ENCODE peak calls at places on chromosomes 13 and 19, in six cellular contexts. J is colonic mucosa, W is cardiac fibroblast, U is cardiac muscle cell, M is tibial nerve, S is kidney epithelial cell. Y is an unnamed sample.

GRCh38 chr19:15296841-15297415 is 35.4 kb downstream of the BRD4 start:
- DNase-seq in S (no peak), M (no peak), J (no peak), W (no peak), U (no peak), Y (no peak)

GRCh38 chr19:16836115-16836905 is 7.1 kb downstream of the SIN3B start:
- DNase-seq in S (no peak), U (peak), W (peak), M (no peak), J (no peak), Y (no peak)

GRCh38 chr13:112730157-112730671 is 40.4 kb downstream of the ATP11A start:
- DNase-seq in M (no peak), S (no peak), J (no peak), W (no peak), U (no peak), Y (no peak)

GRCh38 chr13:110297771-110298170 is 9.2 kb downstream of the COL4A1 start:
- DNase-seq in U (no peak), M (no peak), J (no peak), S (no peak), W (peak), Y (no peak)

GRCh38 chr19:41327076-41327475 is 17.1 kb downstream of the CCDC97 start:
- DNase-seq in J (no peak), W (no peak), S (no peak), M (no peak), U (no peak), Y (no peak)

GRCh38 chr19:49118565-49119410 is at the start of gene C19orf73:
- DNase-seq in M (peak), U (peak), J (peak), S (peak), W (peak), Y (peak)

GRCh38 chr19:30069535-30070197 is 127.6 kb downstream of the URI1 start:
- DNase-seq in W (no peak), M (no peak), J (no peak), U (no peak), S (no peak), Y (no peak)

GRCh38 chr13:36673838-36674326 is at the start of gene SERTM1:
- DNase-seq in W (peak), J (no peak), S (no peak), M (no peak), U (peak), Y (no peak)

GRCh38 chr13:112737329-112737728 is 47.5 kb downstream of the ATP11A start:
- DNase-seq in M (no peak), J (no peak), S (no peak), U (no peak), W (no peak), Y (no peak)

GRCh38 chr19:35869327-35870123 is 1.2 kb downstream of the APLP1 start:
- DNase-seq in U (peak), M (no peak), W (peak), J (peak), S (peak), Y (no peak)

GRCh38 chr13:96834626-96835025 is 159.7 kb downstream of the OXGR1 start:
- DNase-seq in S (no peak), M (no peak), W (no peak), U (no peak), J (no peak), Y (no peak)

GRCh38 chr13:59269476-59269875 is 894.3 kb downstream of the DIAPH3 start:
- DNase-seq in M (no peak), J (no peak), W (peak), S (peak), U (peak), Y (no peak)

GRCh38 chr13:65034266-65034665 is 2195.9 kb downstream of the PCDH9 start:
- DNase-seq in S (no peak), U (no peak), W (no peak), J (no peak), M (no peak), Y (no peak)

GRCh38 chr13:91248249-91248648 is 99.2 kb upstream of the MIR17HG start:
- DNase-seq in U (no peak), W (no peak), M (no peak), S (no peak), J (no peak), Y (no peak)

GRCh38 chr13:73171926-73172325 is 113.1 kb downstream of the KLF5 start:
- DNase-seq in U (peak), J (no peak), M (no peak), S (no peak), W (peak), Y (no peak)

GRCh38 chr19:5154799-5155426 is 185.7 kb downstream of the PTPRS start:
- DNase-seq in S (no peak), J (no peak), U (no peak), M (no peak), W (no peak), Y (no peak)

GRCh38 chr13:20363604-20364003 is 131.5 kb upstream of the GJB6 start:
- DNase-seq in S (no peak), J (no peak), U (peak), M (no peak), W (no peak), Y (no peak)

GRCh38 chr13:74574964-74575728 is 440.9 kb upstream of the KLF12 start:
- DNase-seq in W (peak), J (no peak), U (peak), S (no peak), M (no peak), Y (no peak)

GRCh38 chr19:13102416-13102665 is 317 bp downstream of the LYL1 start:
- DNase-seq in S (no peak), J (no peak), W (peak), M (no peak), U (no peak), Y (no peak)

GRCh38 chr13:21015284-21015683 is 46.1 kb downstream of the LATS2 start:
- DNase-seq in M (no peak), J (no peak), W (peak), U (peak), S (no peak), Y (no peak)

GRCh38 chr19:15144046-15144646 is 36.9 kb downstream of the SYDE1 start:
- DNase-seq in J (no peak), U (peak), S (no peak), W (peak), M (no peak), Y (no peak)

GRCh38 chr13:108214511-108215383 is 589 bp downstream of the LIG4 start:
- DNase-seq in U (no peak), W (no peak), M (no peak), J (peak), S (no peak), Y (no peak)

GRCh38 chr13:107258599-107259187 is 690.8 kb upstream of the ARGLU1 start:
- DNase-seq in J (no peak), M (no peak), U (no peak), S (no peak), W (no peak), Y (no peak)

GRCh38 chr13:98144501-98145350 is 1.8 kb downstream of the FARP1 start:
- DNase-seq in M (no peak), S (no peak), J (peak), W (peak), U (peak), Y (peak)

GRCh38 chr13:56755181-56755580 is 385.5 kb upstream of the PRR20A start:
- DNase-seq in J (no peak), W (no peak), M (no peak), U (peak), S (no peak), Y (no peak)

GRCh38 chr13:79194272-79194671 is 211.8 kb downstream of the RBM26 start:
- DNase-seq in S (no peak), U (no peak), W (no peak), M (no peak), J (no peak), Y (no peak)

GRCh38 chr19:1104452-1105216 is 840 bp downstream of the GPX4 start:
- DNase-seq in W (peak), U (peak), M (peak), S (no peak), J (peak), Y (no peak)

GRCh38 chr19:5967994-5968430 is 9.9 kb downstream of the RANBP3 start:
- DNase-seq in S (peak), U (peak), J (peak), M (peak), W (peak), Y (peak)

GRCh38 chr13:94056362-94056990 is 423.0 kb downstream of the DCT start:
- DNase-seq in U (no peak), S (no peak), J (no peak), W (no peak), M (no peak), Y (no peak)

GRCh38 chr19:13838943-13839192 is 38.1 kb upstream of the NANOS3 start:
- DNase-seq in J (no peak), U (no peak), W (no peak), M (no peak), S (no peak), Y (no peak)

GRCh38 chr13:25249001-25249543 is 38.2 kb downstream of the MTMR6 start:
- DNase-seq in W (peak), S (peak), J (no peak), M (no peak), U (peak), Y (peak)

GRCh38 chr19:57566396-57567256 is 7.0 kb upstream of the ZNF550 start:
- DNase-seq in W (peak), J (no peak), M (no peak), S (no peak), U (peak), Y (no peak)

GRCh38 chr19:46081928-46082727 is 41.3 kb upstream of the IGFL4 start:
- DNase-seq in S (no peak), M (no peak), W (peak), U (peak), J (peak), Y (no peak)

GRCh38 chr19:31408460-31409124 is 59.4 kb upstream of the TSHZ3 start:
- DNase-seq in S (peak), J (no peak), M (no peak), U (peak), W (peak), Y (peak)

GRCh38 chr19:3509566-3509989 is 3.5 kb downstream of the FZR1 start:
- DNase-seq in W (peak), J (no peak), S (no peak), M (no peak), U (no peak), Y (no peak)

GRCh38 chr19:45424191-45425058 is 708 bp upstream of the ERCC1 start:
- DNase-seq in U (peak), M (no peak), W (peak), S (peak), J (peak), Y (peak)

GRCh38 chr13:111215081-111216047 is 100.3 kb downstream of the ARHGEF7 start:
- DNase-seq in S (no peak), J (no peak), M (no peak), W (no peak), U (no peak), Y (no peak)

GRCh38 chr19:18322318-18322758 is 538 bp downstream of the LSM4 start:
- DNase-seq in S (no peak), J (peak), W (peak), U (peak), M (no peak), Y (no peak)

GRCh38 chr19:18320865-18321728 is 1.8 kb downstream of the LSM4 start:
- DNase-seq in J (peak), S (no peak), M (no peak), U (no peak), W (no peak), Y (no peak)

GRCh38 chr19:18321729-18322091 is 1.2 kb downstream of the LSM4 start:
- DNase-seq in W (peak), U (peak), J (no peak), S (no peak), M (no peak), Y (no peak)

GRCh38 chr19:18319591-18320135 is 3.2 kb downstream of the LSM4 start:
- DNase-seq in S (no peak), U (no peak), W (no peak), M (no peak), J (peak), Y (no peak)

DNA sequence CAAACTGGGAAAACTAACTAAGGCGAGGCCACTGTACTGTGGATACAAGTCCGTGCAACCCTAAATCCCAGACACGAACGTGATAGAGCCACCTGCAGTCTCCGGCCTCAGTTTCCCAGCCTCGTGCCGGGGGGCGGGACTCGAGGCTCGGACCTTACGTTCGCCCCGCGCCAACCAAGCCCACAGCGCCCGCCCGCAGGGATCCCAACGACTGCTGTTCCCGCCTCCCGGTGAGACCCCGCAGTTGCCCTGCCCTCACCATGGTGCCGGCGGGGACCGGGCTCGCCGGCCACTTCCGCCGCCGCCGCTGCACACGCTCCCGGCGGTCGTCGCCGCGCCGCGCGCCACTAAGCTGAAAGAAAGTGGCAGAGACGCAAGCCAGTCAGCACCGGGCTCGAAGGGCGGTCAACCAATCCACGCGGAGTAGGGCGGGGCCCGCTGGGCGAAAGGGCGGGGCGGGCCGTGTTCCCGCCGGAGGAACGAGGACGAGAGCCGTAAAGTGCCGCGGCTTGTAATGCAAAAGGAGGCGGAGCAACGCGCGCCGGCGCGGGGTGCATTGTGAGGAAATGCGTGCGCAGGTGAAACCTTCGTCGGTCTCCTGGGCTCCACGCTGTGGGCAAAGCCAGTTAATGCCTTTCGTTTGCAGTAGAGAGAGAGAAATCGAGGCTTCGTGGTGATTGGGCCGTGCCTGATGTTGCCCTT is at the start of gene LSM4:
- DNase-seq in W (peak), U (peak), M (peak), J (peak), S (peak), Y (peak)
- TF ChIP-seq CTCF in W (no peak), U (no peak), M (peak), J (no peak), S (peak), Y (peak)

GRCh38 chr13:30572859-30573275 is 44.9 kb upstream of the USPL1 start:
- DNase-seq in M (no peak), W (peak), J (no peak), S (no peak), U (peak), Y (no peak)
- H3K4me3 ChIP-seq in M (peak), W (peak), J (no peak), S (peak), U (no peak), Y (peak)

DNA sequence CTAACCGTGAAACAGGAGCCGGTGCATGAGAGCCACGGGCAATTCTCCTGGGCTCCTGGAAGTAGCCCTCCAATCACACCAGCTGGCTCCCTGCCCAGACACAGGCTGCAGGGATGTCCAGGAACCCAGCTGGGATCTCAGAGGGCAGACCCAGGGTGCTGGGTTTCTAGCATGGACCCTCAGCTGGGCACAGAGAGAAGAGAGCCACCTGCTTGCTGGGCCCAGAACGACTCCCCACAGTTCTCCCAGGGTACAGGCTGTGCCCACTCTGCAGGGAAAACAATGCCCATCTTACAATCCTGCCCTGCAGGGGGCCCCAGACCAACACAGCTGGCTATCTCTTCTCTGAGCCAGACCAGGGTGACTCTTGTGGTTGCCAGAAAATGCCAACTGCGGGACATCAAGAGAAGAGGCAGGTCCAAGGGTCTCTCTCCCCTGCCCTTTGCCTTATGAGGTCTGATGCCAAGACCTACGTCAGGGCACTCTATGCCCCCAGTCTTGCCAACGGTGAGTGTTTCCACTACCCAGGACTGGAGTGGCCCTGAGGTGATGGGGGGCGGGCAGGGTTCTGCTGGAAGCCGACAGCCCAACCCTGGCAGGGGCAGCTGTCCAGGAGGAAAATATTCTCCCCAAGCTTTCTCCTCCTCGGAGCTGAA is 64.6 kb downstream of the CEBPG start:
- DNase-seq in W (no peak), J (no peak), M (no peak), S (no peak), U (peak), Y (no peak)
- TF ChIP-seq CTCF in W (peak), J (no peak), M (no peak), S (peak), U (peak), Y (no peak)

GRCh38 chr19:50418186-50419021 is at the start of gene SPIB:
- DNase-seq in U (no peak), W (no peak), M (no peak), J (no peak), S (no peak), Y (no peak)
- H3K4me3 ChIP-seq in U (peak), W (no peak), M (peak), J (peak), S (no peak), Y (no peak)